ENCODE peak calls at places on chromosomes 16 and 17, in four cellular contexts. One of them, this sample, is unnamed.

GRCh38 chr16:1571012-1571671 is 37.7 kb downstream of the TMEM204 start:
- DNase-seq in K562: no peak
- DNase-seq in GM12878: no peak
- DNase-seq in HL-60: no peak
- DNase-seq in this sample: no peak

GRCh38 chr16:50626868-50627267 is 54.2 kb downstream of the SNX20 start:
- DNase-seq in K562: no peak
- DNase-seq in GM12878: no peak
- DNase-seq in HL-60: peak; percentile 71
- DNase-seq in this sample: no peak

GRCh38 chr16:48365601-48366164 is 19.5 kb downstream of the SIAH1 start:
- DNase-seq in K562: peak; percentile 93
- DNase-seq in GM12878: no peak
- DNase-seq in HL-60: peak; percentile 80
- DNase-seq in this sample: peak; percentile 56

GRCh38 chr16:86934581-86935322 is 356.4 kb downstream of the FOXL1 start:
- DNase-seq in K562: no peak
- DNase-seq in GM12878: no peak
- DNase-seq in HL-60: no peak
- DNase-seq in this sample: no peak

GRCh38 chr17:74369221-74369620 is 1.9 kb downstream of the GPR142 start:
- DNase-seq in K562: peak; percentile 26
- DNase-seq in GM12878: no peak
- DNase-seq in HL-60: peak; percentile 80
- DNase-seq in this sample: peak; percentile 64

GRCh38 chr16:46632778-46633733 is 11.9 kb upstream of the SHCBP1 start:
- DNase-seq in K562: peak; percentile 51
- DNase-seq in GM12878: no peak
- DNase-seq in HL-60: no peak
- DNase-seq in this sample: no peak

GRCh38 chr17:82756166-82756565 is 4.3 kb downstream of the TBCD start:
- DNase-seq in K562: no peak
- DNase-seq in GM12878: no peak
- DNase-seq in HL-60: no peak
- DNase-seq in this sample: no peak

GRCh38 chr17:49511810-49512209 is 16.7 kb downstream of the NGFR start:
- DNase-seq in K562: no peak
- DNase-seq in GM12878: no peak
- DNase-seq in HL-60: no peak
- DNase-seq in this sample: no peak

GRCh38 chr16:46830417-46830901 is 521 bp downstream of the C16orf87 start:
- DNase-seq in K562: peak; percentile 53
- DNase-seq in GM12878: no peak
- DNase-seq in HL-60: peak; percentile 10
- DNase-seq in this sample: no peak

GRCh38 chr16:79328327-79329162 is 272.0 kb downstream of the MAF start:
- DNase-seq in K562: no peak
- DNase-seq in GM12878: no peak
- DNase-seq in HL-60: no peak
- DNase-seq in this sample: no peak

GRCh38 chr16:67967956-67968439 is 439 bp downstream of the SLC12A4 start:
- DNase-seq in K562: peak; percentile 64
- DNase-seq in GM12878: no peak
- DNase-seq in HL-60: peak; percentile 18
- DNase-seq in this sample: peak; percentile 60

GRCh38 chr17:58092797-58093385 is 9.7 kb downstream of the DYNLL2 start:
- DNase-seq in K562: no peak
- DNase-seq in GM12878: no peak
- DNase-seq in HL-60: no peak
- DNase-seq in this sample: no peak

GRCh38 chr16:84115919-84116719 is 623 bp downstream of the MBTPS1 start:
- DNase-seq in K562: peak; percentile 91
- DNase-seq in GM12878: no peak
- DNase-seq in HL-60: peak; percentile 48
- DNase-seq in this sample: peak; percentile 25

GRCh38 chr17:39750131-39751015 is 12.6 kb downstream of the GRB7 start:
- DNase-seq in K562: no peak
- DNase-seq in GM12878: no peak
- DNase-seq in HL-60: no peak
- DNase-seq in this sample: no peak

GRCh38 chr16:3101018-3101840 is 2.1 kb upstream of the ZSCAN10 start:
- DNase-seq in K562: peak; percentile 85
- DNase-seq in GM12878: no peak
- DNase-seq in HL-60: peak; percentile 69
- DNase-seq in this sample: peak; percentile 64

GRCh38 chr16:89280546-89281188 is 63.2 kb downstream of the ZNF778 start:
- DNase-seq in K562: no peak
- DNase-seq in GM12878: no peak
- DNase-seq in HL-60: no peak
- DNase-seq in this sample: no peak

GRCh38 chr16:56869513-56870270 is 4.7 kb downstream of the SLC12A3 start:
- DNase-seq in K562: peak; percentile 75
- DNase-seq in GM12878: no peak
- DNase-seq in HL-60: peak; percentile 48
- DNase-seq in this sample: no peak

GRCh38 chr16:3112058-3112880 is at the start of gene ZNF205:
- DNase-seq in K562: peak; percentile 86
- DNase-seq in GM12878: no peak
- DNase-seq in HL-60: no peak
- DNase-seq in this sample: no peak

GRCh38 chr16:56193951-56194726 is 2.9 kb downstream of the GNAO1 start:
- DNase-seq in K562: peak; percentile 80
- DNase-seq in GM12878: no peak
- DNase-seq in HL-60: peak; percentile 11
- DNase-seq in this sample: peak; percentile 32

GRCh38 chr17:35254107-35254802 is 11.4 kb downstream of the SLFN5 start:
- DNase-seq in K562: no peak
- DNase-seq in GM12878: no peak
- DNase-seq in HL-60: peak; percentile 53
- DNase-seq in this sample: no peak

GRCh38 chr17:58756246-58757161 is 850 bp downstream of the PPM1E start:
- DNase-seq in K562: peak; percentile 25
- DNase-seq in GM12878: no peak
- DNase-seq in HL-60: no peak
- DNase-seq in this sample: no peak

GRCh38 chr16:68786685-68787418 is 49.8 kb downstream of the CDH1 start:
- DNase-seq in K562: no peak
- DNase-seq in GM12878: no peak
- DNase-seq in HL-60: no peak
- DNase-seq in this sample: no peak

GRCh38 chr16:48165961-48166578 is 10.3 kb upstream of the ABCC12 start:
- DNase-seq in K562: no peak
- DNase-seq in GM12878: no peak
- DNase-seq in HL-60: no peak
- DNase-seq in this sample: no peak

GRCh38 chr16:30112197-30113030 is 923 bp downstream of the GDPD3 start:
- DNase-seq in K562: peak; percentile 81
- DNase-seq in GM12878: no peak
- DNase-seq in HL-60: peak; percentile 55
- DNase-seq in this sample: no peak

GRCh38 chr16:11263737-11264136 is 5.4 kb downstream of the TNP2 start:
- DNase-seq in K562: no peak
- DNase-seq in GM12878: no peak
- DNase-seq in HL-60: no peak
- DNase-seq in this sample: no peak

GRCh38 chr17:56937688-56938087 is 23.2 kb downstream of the COIL start:
- DNase-seq in K562: peak; percentile 26
- DNase-seq in GM12878: no peak
- DNase-seq in HL-60: no peak
- DNase-seq in this sample: no peak

GRCh38 chr17:56943505-56944125 is 17.2 kb downstream of the COIL start:
- DNase-seq in K562: no peak
- DNase-seq in GM12878: no peak
- DNase-seq in HL-60: no peak
- DNase-seq in this sample: no peak

GRCh38 chr17:56936697-56937322 is 23.0 kb upstream of the TRIM25 start:
- DNase-seq in K562: no peak
- DNase-seq in GM12878: no peak
- DNase-seq in HL-60: no peak
- DNase-seq in this sample: no peak

GRCh38 chr17:56935461-56935860 is 21.6 kb upstream of the TRIM25 start:
- DNase-seq in K562: no peak
- DNase-seq in GM12878: no peak
- DNase-seq in HL-60: no peak
- DNase-seq in this sample: no peak

DNA sequence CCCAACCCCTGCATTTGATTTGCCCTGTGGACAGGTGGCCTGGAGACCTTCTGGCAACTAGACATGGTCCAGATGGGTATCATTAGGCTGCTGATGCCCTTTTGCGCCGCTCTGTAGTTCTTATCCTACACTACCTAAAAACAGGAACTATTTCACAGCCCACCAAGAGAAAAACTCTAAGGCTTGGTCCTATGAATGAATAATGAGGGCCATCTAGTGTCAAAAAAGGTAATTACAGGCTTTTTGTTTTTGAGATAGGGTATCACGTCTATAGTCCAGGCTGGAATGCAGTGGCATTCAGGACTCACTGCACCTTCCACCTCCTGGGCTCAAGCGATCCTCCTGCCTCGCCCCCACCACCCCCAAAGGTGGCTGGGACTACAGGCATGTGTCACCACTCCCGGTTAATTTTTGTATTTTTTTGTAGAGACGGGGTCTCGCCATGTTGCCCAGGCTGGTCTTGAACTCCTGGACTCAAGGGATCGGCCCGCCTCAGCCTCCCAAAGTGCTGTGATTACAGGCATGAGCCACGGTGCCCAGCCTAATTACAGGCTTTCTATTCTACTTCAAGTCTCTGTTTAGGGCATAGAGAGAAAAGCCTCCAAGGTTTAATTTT is 20.9 kb downstream of the COIL start:
- DNase-seq in K562: peak; percentile 71
- DNase-seq in GM12878: no peak
- DNase-seq in HL-60: peak; percentile 29
- DNase-seq in this sample: peak; percentile 30
- TF ChIP-seq POLR2AphosphoS5 in K562: no peak
- TF ChIP-seq POLR2AphosphoS5 in GM12878: no peak
- TF ChIP-seq POLR2AphosphoS5 in HL-60: no peak
- TF ChIP-seq POLR2AphosphoS5 in this sample: no peak

GRCh38 chr17:1229354-1229890 is 40.8 kb upstream of the BHLHA9 start:
- DNase-seq in K562: peak; percentile 39
- DNase-seq in GM12878: no peak
- DNase-seq in HL-60: peak; percentile 81
- DNase-seq in this sample: peak; percentile 96

GRCh38 chr17:1232331-1232730 is 37.9 kb upstream of the BHLHA9 start:
- DNase-seq in K562: no peak
- DNase-seq in GM12878: no peak
- DNase-seq in HL-60: no peak
- DNase-seq in this sample: no peak

GRCh38 chr17:1229891-1230571 is 40.2 kb upstream of the BHLHA9 start:
- DNase-seq in K562: no peak
- DNase-seq in GM12878: no peak
- DNase-seq in HL-60: no peak
- DNase-seq in this sample: no peak

GRCh38 chr17:1232786-1233185 is 37.5 kb upstream of the BHLHA9 start:
- DNase-seq in K562: no peak
- DNase-seq in GM12878: no peak
- DNase-seq in HL-60: no peak
- DNase-seq in this sample: no peak

GRCh38 chr17:1231456-1231855 is 38.8 kb upstream of the BHLHA9 start:
- DNase-seq in K562: no peak
- DNase-seq in GM12878: no peak
- DNase-seq in HL-60: peak; percentile 47
- DNase-seq in this sample: no peak
- TF ChIP-seq SPI1 in K562: no peak
- TF ChIP-seq SPI1 in GM12878: no peak
- TF ChIP-seq SPI1 in HL-60: no peak
- TF ChIP-seq SPI1 in this sample: no peak

DNA sequence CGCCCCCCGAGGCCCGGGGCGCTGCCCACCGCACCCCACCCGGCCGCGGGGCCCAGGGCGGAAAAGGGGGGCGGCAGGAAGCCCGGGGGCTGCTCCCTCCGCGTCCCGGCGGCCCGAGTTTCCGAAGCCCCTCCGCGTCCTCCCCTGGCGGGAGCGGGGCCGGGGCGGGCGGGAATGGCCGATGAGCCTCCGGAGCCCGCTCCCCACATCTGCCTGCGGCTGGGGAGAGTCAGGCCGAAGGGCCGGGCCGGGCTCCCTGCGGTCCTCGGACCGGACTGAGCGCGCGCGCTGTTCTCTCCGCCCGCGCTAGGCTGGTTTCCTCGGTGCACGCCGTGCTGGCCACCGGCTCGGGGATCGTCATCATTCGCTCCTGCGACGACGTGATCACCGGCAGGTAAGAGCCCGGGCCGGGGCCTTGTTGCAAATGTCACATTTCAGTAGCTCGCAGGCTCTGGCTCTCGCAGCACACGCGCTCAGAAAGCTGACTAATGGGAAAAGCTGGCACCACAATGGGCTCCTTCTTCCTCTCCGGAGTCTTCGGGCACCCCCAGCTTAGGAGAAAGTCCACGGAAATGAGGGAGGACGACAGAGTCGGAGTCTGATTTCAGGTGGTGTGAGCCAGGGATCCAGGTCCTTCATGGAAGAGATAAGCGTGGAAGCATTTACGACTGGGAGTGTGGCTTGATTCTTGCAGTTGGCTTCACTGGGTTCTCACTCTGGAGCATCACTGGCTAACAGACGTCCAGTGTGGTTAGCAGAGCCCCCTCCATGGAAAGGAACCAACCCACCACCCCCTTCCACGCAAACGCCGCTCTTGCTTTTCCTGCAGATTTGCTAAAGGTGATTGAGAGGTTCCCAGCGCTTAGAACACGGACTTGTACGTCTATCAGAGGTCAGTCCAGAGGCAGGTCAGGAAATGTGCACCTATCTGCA is 658 bp downstream of the TLCD3A start:
- DNase-seq in K562: peak; percentile 40
- DNase-seq in GM12878: no peak
- DNase-seq in HL-60: no peak
- DNase-seq in this sample: no peak
- TF ChIP-seq POLR2AphosphoS5 in K562: no peak
- TF ChIP-seq POLR2AphosphoS5 in GM12878: no peak
- TF ChIP-seq POLR2AphosphoS5 in HL-60: no peak
- TF ChIP-seq POLR2AphosphoS5 in this sample: no peak

GRCh38 chr17:376936-377863 is 24.6 kb upstream of the RPH3AL start:
- DNase-seq in K562: no peak
- DNase-seq in GM12878: no peak
- DNase-seq in HL-60: no peak
- DNase-seq in this sample: no peak
- TF ChIP-seq SPI1 in K562: no peak
- TF ChIP-seq SPI1 in GM12878: no peak
- TF ChIP-seq SPI1 in HL-60: no peak
- TF ChIP-seq SPI1 in this sample: no peak

GRCh38 chr16:5366126-5366525 is 268.5 kb upstream of the EEF2KMT start:
- DNase-seq in K562: no peak
- DNase-seq in GM12878: no peak
- DNase-seq in HL-60: no peak
- DNase-seq in this sample: no peak
- TF ChIP-seq POLR2AphosphoS5 in K562: no peak
- TF ChIP-seq POLR2AphosphoS5 in GM12878: no peak
- TF ChIP-seq POLR2AphosphoS5 in HL-60: no peak
- TF ChIP-seq POLR2AphosphoS5 in this sample: no peak

DNA sequence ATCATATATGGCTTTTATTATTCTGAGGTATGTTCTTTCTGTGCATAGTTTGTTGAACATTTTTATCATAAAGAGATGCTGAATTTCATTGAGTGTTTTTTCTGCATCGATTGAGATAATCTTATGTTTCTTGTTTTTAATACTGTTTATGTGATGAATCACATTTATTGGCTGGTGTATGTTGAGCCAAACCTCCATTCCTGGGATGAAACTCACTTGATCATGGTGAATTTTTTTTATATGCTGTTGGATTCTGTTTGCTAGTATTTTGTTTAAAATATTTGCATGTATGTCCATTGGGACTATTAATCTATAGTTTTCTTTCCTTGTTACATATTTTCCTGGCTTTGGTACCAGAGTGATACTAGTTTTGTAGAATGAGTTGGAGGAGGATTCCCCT is 500.2 kb downstream of the CDH11 start:
- DNase-seq in K562: no peak
- DNase-seq in GM12878: no peak
- DNase-seq in HL-60: no peak
- DNase-seq in this sample: no peak
- TF ChIP-seq SPI1 in K562: no peak
- TF ChIP-seq SPI1 in GM12878: no peak
- TF ChIP-seq SPI1 in HL-60: no peak
- TF ChIP-seq SPI1 in this sample: no peak